ENCODE peak calls at places on chromosomes 16 and 17, in four cellular contexts. M, K, Z and R are unnamed samples.

GRCh38 chr16:78353610-78354009 is 254.2 kb downstream of the WWOX start:
- DNase-seq in M (no peak), K (no peak), Z (no peak), R (no peak)

GRCh38 chr17:73638556-73638955 is 5.7 kb downstream of the SDK2 start:
- DNase-seq in M (no peak), K (no peak), Z (no peak), R (no peak)

GRCh38 chr16:56911771-56912541 is 20.0 kb upstream of the HERPUD1 start:
- DNase-seq in M (peak; percentile 54), K (no peak), Z (peak; percentile 76), R (no peak)

GRCh38 chr16:49836218-49836617 is 19.7 kb downstream of the ZNF423 start:
- DNase-seq in M (no peak), K (no peak), Z (no peak), R (no peak)

GRCh38 chr17:70089513-70090148 is 14.6 kb downstream of the KCNJ16 start:
- DNase-seq in M (no peak), K (no peak), Z (no peak), R (no peak)

GRCh38 chr17:16818821-16819683 is 129.0 kb downstream of the CCDC144A start:
- DNase-seq in M (no peak), K (no peak), Z (no peak), R (no peak)

GRCh38 chr17:17151962-17152361 is 54.2 kb downstream of the PLD6 start:
- DNase-seq in M (peak; percentile 90), K (peak; percentile 46), Z (peak; percentile 96), R (peak; percentile 94)

GRCh38 chr16:49462989-49463371 is 89.4 kb downstream of the C16orf78 start:
- DNase-seq in M (no peak), K (no peak), Z (peak; percentile 43), R (peak; percentile 64)

GRCh38 chr17:46788796-46789195 is 29.7 kb downstream of the WNT3 start:
- DNase-seq in M (no peak), K (no peak), Z (no peak), R (no peak)

GRCh38 chr16:56603589-56603988 is 4.8 kb upstream of the MT2A start:
- DNase-seq in M (peak; percentile 63), K (peak; percentile 48), Z (no peak), R (no peak)

GRCh38 chr17:37176683-37177082 is 199.1 kb upstream of the C17orf78 start:
- DNase-seq in M (peak; percentile 44), K (no peak), Z (no peak), R (no peak)

GRCh38 chr17:41116292-41116691 is 1.9 kb downstream of the KRTAP4-11 start:
- DNase-seq in M (no peak), K (no peak), Z (no peak), R (no peak)

GRCh38 chr16:71737501-71737900 is 13.0 kb upstream of the PHLPP2 start:
- DNase-seq in M (no peak), K (no peak), Z (no peak), R (no peak)

GRCh38 chr17:48056246-48056745 is 8.1 kb downstream of the NFE2L1 start:
- DNase-seq in M (no peak), K (no peak), Z (no peak), R (no peak)

GRCh38 chr16:57145046-57145963 is 40.5 kb downstream of the PSME3IP1 start:
- DNase-seq in M (no peak), K (no peak), Z (peak; percentile 52), R (no peak)

GRCh38 chr16:89288577-89288844 is 71.0 kb downstream of the ZNF778 start:
- DNase-seq in M (no peak), K (no peak), Z (no peak), R (no peak)

GRCh38 chr17:49519781-49520180 is 24.7 kb downstream of the NGFR start:
- DNase-seq in M (no peak), K (no peak), Z (no peak), R (peak; percentile 66)

GRCh38 chr16:70481929-70482536 is 27.6 kb downstream of the FCSK start:
- DNase-seq in M (no peak), K (no peak), Z (no peak), R (no peak)

GRCh38 chr16:49590166-49590871 is 216.7 kb downstream of the C16orf78 start:
- DNase-seq in M (no peak), K (no peak), Z (no peak), R (peak; percentile 54)

GRCh38 chr17:45228985-45229517 is 7.4 kb downstream of the FMNL1 start:
- DNase-seq in M (peak; percentile 95), K (no peak), Z (peak; percentile 96), R (peak; percentile 90)

GRCh38 chr17:80821546-80821945 is 170.1 kb upstream of the CHMP6 start:
- DNase-seq in M (no peak), K (no peak), Z (peak; percentile 50), R (no peak)

GRCh38 chr17:78040561-78041400 is 82.3 kb downstream of the TNRC6C start:
- DNase-seq in M (no peak), K (peak; percentile 47), Z (peak; percentile 80), R (peak; percentile 84)

GRCh38 chr16:68275611-68276191 is 11.4 kb downstream of the SLC7A6 start:
- DNase-seq in M (no peak), K (no peak), Z (no peak), R (no peak)

GRCh38 chr16:11401161-11402050 is 56.1 kb downstream of the RMI2 start:
- DNase-seq in M (no peak), K (peak; percentile 93), Z (peak; percentile 51), R (no peak)

GRCh38 chr17:29039764-29040598 is 3.0 kb upstream of the PIPOX start:
- DNase-seq in M (peak; percentile 84), K (no peak), Z (no peak), R (no peak)

GRCh38 chr17:77451271-77451893 is 310.6 kb downstream of the SEC14L1 start:
- DNase-seq in M (peak; percentile 77), K (peak; percentile 71), Z (peak; percentile 89), R (no peak)

GRCh38 chr17:81378941-81379511 is 16.2 kb upstream of the BAHCC1 start:
- DNase-seq in M (no peak), K (no peak), Z (no peak), R (no peak)

GRCh38 chr16:693766-694165 is 3.6 kb upstream of the WDR24 start:
- DNase-seq in M (no peak), K (no peak), Z (no peak), R (no peak)

GRCh38 chr16:694863-695354 is 4.7 kb upstream of the WDR24 start:
- DNase-seq in M (no peak), K (no peak), Z (no peak), R (no peak)

GRCh38 chr16:694187-694862 is 4.1 kb upstream of the WDR24 start:
- DNase-seq in M (no peak), K (no peak), Z (no peak), R (no peak)

GRCh38 chr16:693364-693763 is 3.2 kb upstream of the WDR24 start:
- DNase-seq in M (no peak), K (no peak), Z (no peak), R (no peak)

GRCh38 chr16:695355-696089 is 5.3 kb upstream of the WDR24 start:
- DNase-seq in M (no peak), K (peak; percentile 50), Z (no peak), R (no peak)
- H3K4me3 ChIP-seq in M (no peak overlapping the region), K (peak overlapping the region; percentile 24), Z (no peak overlapping the region), R (peak overlapping the region; percentile 52)

GRCh38 chr17:35588196-35588920 is 1.2 kb downstream of the AP2B1 start:
- DNase-seq in M (peak; percentile 85), K (no peak), Z (no peak), R (no peak)
- H3K4me3 ChIP-seq in M (peak overlapping the region; percentile 94), K (peak overlapping the region; percentile 72), Z (peak overlapping the region; percentile 87), R (peak overlapping the region; percentile 98)

GRCh38 chr17:2057714-2058520 is 3.0 kb downstream of the HIC1 start:
- DNase-seq in M (peak; percentile 69), K (peak; percentile 21), Z (peak; percentile 72), R (no peak)
- H3K4me3 ChIP-seq in M (peak overlapping the region; percentile 79), K (peak overlapping the region; percentile 59), Z (peak overlapping the region; percentile 63), R (peak overlapping the region; percentile 69)

GRCh38 chr17:62818491-62818890 is 10.4 kb upstream of the MARCHF10 start:
- DNase-seq in M (no peak), K (no peak), Z (no peak), R (no peak)

GRCh38 chr17:62821213-62822079 is 13.3 kb upstream of the MARCHF10 start:
- DNase-seq in M (peak; percentile 44), K (no peak), Z (no peak), R (no peak)

GRCh38 chr17:62822080-62822904 is 14.2 kb upstream of the MARCHF10 start:
- DNase-seq in M (peak; percentile 64), K (no peak), Z (no peak), R (no peak)

GRCh38 chr17:62816282-62816839 is 8.2 kb upstream of the MARCHF10 start:
- DNase-seq in M (no peak), K (no peak), Z (no peak), R (no peak)

GRCh38 chr17:62819511-62820221 is 11.6 kb upstream of the MARCHF10 start:
- DNase-seq in M (peak; percentile 99), K (peak; percentile 60), Z (peak; percentile 86), R (peak; percentile 79)
- H3K4me3 ChIP-seq in M (peak overlapping the region; percentile 19), K (no peak overlapping the region), Z (no peak overlapping the region), R (peak overlapping the region; percentile 23)

GRCh38 chr16:4859900-4860255 is 12.6 kb downstream of the UBN1 start:
- DNase-seq in M (peak; percentile 48), K (no peak), Z (no peak), R (peak; percentile 60)
- H3K4me3 ChIP-seq in M (no peak overlapping the region), K (no peak overlapping the region), Z (no peak overlapping the region), R (no peak overlapping the region)

GRCh38 chr16:28259091-28259780 is 33.1 kb upstream of the SBK1 start:
- DNase-seq in M (no peak), K (no peak), Z (no peak), R (no peak)

GRCh38 chr16:28260193-28260592 is 32.1 kb upstream of the SBK1 start:
- DNase-seq in M (no peak), K (no peak), Z (no peak), R (no peak)

GRCh38 chr16:28257256-28257655 is 35.1 kb upstream of the SBK1 start:
- DNase-seq in M (no peak), K (no peak), Z (no peak), R (no peak)

GRCh38 chr16:28259781-28260150 is 32.6 kb upstream of the SBK1 start:
- DNase-seq in M (no peak), K (no peak), Z (no peak), R (no peak)

DNA sequence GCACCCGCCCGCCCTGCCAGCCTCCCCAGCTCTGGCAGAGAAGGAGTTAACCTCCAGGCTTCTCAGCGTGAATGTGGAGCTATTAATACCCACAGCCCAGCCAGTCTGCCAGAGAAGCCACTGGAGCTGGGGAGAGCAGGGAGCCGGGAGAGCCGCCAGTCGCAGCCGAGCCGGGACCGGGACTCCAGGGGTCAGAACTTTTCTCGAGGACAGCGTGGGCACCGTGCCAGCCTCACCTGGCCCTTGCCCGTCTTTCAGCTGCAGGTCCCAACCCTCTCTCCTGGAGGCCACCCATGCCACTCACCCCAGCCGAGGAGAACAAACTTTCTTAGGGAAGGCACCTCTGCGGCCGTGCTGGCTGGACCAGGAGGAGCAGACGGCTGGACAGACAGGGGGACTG is 33.8 kb upstream of the SBK1 start:
- DNase-seq in M (peak; percentile 40), K (peak; percentile 19), Z (no peak), R (no peak)
- H3K4me3 ChIP-seq in M (no peak overlapping the region), K (peak overlapping the region; percentile 6), Z (peak overlapping the region; percentile 2), R (peak overlapping the region; percentile 52)

GRCh38 chr16:67200491-67200890 is 1.6 kb downstream of the ELMO3 start:
- DNase-seq in M (no peak), K (no peak), Z (no peak), R (no peak)
- H3K4me3 ChIP-seq in M (no peak overlapping the region), K (no peak overlapping the region), Z (no peak overlapping the region), R (no peak overlapping the region)